ENCODE peak calls at places on chromosomes 12 and 14, in seven cellular contexts. K is GM23338, F is GM23248, C is SK-N-SH, B is PC-3, J is MM.1S, W is PC-9. Y is an unnamed sample. For H3F3A and H4K20me1, the result is how much of the 10 kb centered on the place peaks cover.

GRCh38 chr14:65704850-65705249 is 292.3 kb downstream of the FUT8 start:
- DNase-seq in B (no peak), F (peak), W (no peak), C (no peak), J (no peak), K (no peak), Y (no peak)

GRCh38 chr12:56935752-56936151 is 1.5 kb upstream of the SDR9C7 start:
- DNase-seq in C (no peak), B (no peak), K (no peak), W (no peak), J (no peak), F (no peak), Y (no peak)

GRCh38 chr12:25276199-25276937 is 25.6 kb upstream of the KRAS start:
- DNase-seq in W (peak), J (peak), K (no peak), F (peak), B (peak), C (peak), Y (no peak)

GRCh38 chr14:61872452-61872851 is 110.2 kb downstream of the SNAPC1 start:
- DNase-seq in C (no peak), W (no peak), K (no peak), F (no peak), B (no peak), J (no peak), Y (no peak)

GRCh38 chr14:90381011-90381790 is 15.6 kb upstream of the CALM1 start:
- DNase-seq in K (no peak), W (no peak), J (no peak), C (no peak), B (no peak), F (peak), Y (peak)

GRCh38 chr14:87121716-87122115 is 871.3 kb downstream of the GALC start:
- DNase-seq in J (no peak), K (peak), F (no peak), B (no peak), W (no peak), C (no peak), Y (no peak)

GRCh38 chr14:76550534-76550933 is 174.6 kb downstream of the ESRRB start:
- DNase-seq in C (no peak), F (peak), K (no peak), J (no peak), W (no peak), B (peak), Y (no peak)

GRCh38 chr12:91004872-91005271 is at the start of gene EPYC:
- DNase-seq in J (no peak), B (no peak), C (no peak), F (no peak), K (no peak), W (no peak), Y (no peak)

GRCh38 chr12:49689785-49690184 is 17.4 kb downstream of the FMNL3 start:
- DNase-seq in C (no peak), K (no peak), F (no peak), J (no peak), W (no peak), B (no peak), Y (peak)

GRCh38 chr12:45314770-45315169 is 98.9 kb downstream of the ANO6 start:
- DNase-seq in J (no peak), K (no peak), C (no peak), F (no peak), W (no peak), B (no peak), Y (no peak)

GRCh38 chr12:46472893-46473633 is 100.5 kb upstream of the SLC38A2 start:
- DNase-seq in F (no peak), B (peak), K (no peak), J (no peak), W (peak), C (peak), Y (no peak)

GRCh38 chr14:72063761-72064282 is 131.6 kb downstream of the RGS6 start:
- DNase-seq in F (no peak), J (no peak), K (no peak), B (no peak), C (no peak), W (no peak), Y (no peak)

GRCh38 chr14:32259368-32260013 is 56.4 kb upstream of the RNU6-8 start:
- DNase-seq in W (peak), C (peak), K (peak), F (peak), J (peak), B (peak), Y (peak)

GRCh38 chr12:131089526-131090253 is 136.0 kb downstream of the ADGRD1 start:
- DNase-seq in W (peak), B (no peak), K (no peak), J (no peak), F (no peak), C (no peak), Y (no peak)

GRCh38 chr12:114848661-114849060 is 164.7 kb upstream of the TBX3 start:
- DNase-seq in W (no peak), C (no peak), K (no peak), F (peak), B (no peak), J (no peak), Y (no peak)

GRCh38 chr14:102605026-102605425 is 12.6 kb downstream of the RCOR1 start:
- DNase-seq in K (no peak), B (peak), W (peak), J (no peak), F (peak), C (no peak), Y (no peak)

GRCh38 chr14:102606296-102606695 is 13.8 kb downstream of the RCOR1 start:
- DNase-seq in J (no peak), K (no peak), C (no peak), F (no peak), B (no peak), W (no peak), Y (no peak)

GRCh38 chr14:102604183-102604582 is 11.7 kb downstream of the RCOR1 start:
- DNase-seq in K (no peak), B (no peak), J (no peak), C (no peak), W (no peak), F (no peak), Y (no peak)

GRCh38 chr14:102610968-102611811 is 18.7 kb downstream of the RCOR1 start:
- DNase-seq in F (no peak), K (no peak), W (no peak), J (no peak), C (no peak), B (no peak), Y (no peak)

GRCh38 chr14:102608064-102608446 is 15.6 kb downstream of the RCOR1 start:
- DNase-seq in K (no peak), C (no peak), W (no peak), B (no peak), J (no peak), F (no peak), Y (no peak)
- H3F3A ChIP-seq in K (under half), C (under half), W (under half), B (under half), J (under half), F (under half), Y (under half)

DNA sequence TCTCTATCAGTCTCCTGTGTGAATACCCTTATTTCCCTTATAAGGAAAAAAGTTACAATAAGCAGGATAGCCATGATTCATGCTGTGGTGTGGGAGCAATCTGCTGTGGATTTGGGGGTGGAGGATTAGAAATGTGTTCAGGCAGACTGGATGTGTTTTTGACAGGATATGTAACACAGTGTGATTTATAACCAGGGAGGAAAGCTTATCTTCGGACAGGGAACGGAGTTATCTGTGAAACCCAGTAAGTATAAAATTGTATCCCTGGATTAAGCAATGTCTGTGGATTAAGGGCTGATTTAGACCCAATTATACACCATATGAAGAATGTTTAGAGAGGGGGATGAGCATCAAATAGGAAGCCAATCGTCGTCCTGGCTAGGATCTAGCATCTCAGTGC is 68.8 kb downstream of the DAD1 start:
- DNase-seq in K (no peak), B (no peak), J (no peak), W (no peak), C (no peak), F (peak), Y (no peak)
- H2AFZ ChIP-seq in K (peak), B (no peak), J (no peak), W (no peak), C (no peak), F (peak), Y (no peak)

GRCh38 chr12:53564941-53565340 is 57.7 kb upstream of the NPFF start:
- DNase-seq in F (no peak), J (no peak), W (no peak), C (no peak), K (no peak), B (no peak), Y (no peak)
- H4K20me1 ChIP-seq in F (under half), J (under half), W (under half), C (under half), K (under half), B (under half), Y (under half)

DNA sequence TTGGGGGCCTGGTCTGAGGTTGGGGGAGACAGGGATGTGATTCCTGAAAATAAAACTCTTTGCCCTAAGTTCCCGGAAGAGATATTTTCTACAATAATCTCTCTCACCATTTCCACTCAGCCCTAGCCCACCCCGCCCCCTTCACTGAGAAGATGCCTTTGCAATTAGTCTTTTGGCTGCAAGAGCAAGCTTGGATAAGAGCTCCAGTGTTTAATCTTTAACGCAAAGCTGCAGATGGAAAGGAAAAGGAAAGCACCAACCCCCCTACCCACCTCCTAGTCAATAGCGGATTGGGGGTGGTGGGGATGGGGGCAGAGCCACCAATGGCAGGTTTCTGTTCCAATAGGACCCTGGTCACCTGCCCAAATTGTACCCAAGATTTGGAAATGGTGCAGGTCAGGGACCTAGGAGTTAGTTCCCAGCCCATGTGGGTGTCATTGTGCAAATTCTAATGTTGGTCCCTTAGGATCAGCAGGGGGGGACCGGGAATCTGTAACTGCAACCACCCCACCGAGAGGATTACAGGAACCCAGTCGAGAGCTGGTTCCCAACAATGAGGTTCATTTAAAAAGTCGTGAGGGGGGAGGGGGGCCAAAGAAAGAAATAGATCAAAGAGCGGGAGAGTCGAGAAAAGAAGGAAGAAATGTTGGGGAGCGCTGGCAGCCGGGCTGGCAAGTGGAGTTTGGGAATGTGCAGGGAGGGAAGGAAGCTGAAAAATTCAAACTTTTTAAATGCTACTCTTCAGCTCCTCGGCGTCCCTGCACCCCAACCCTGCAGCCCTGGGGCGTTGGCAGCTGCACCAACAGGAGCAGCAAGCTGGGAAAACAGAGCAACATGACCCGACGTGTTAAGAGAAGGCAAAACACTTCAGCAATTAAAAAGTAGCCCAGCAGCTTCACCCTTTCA is 1.5 kb downstream of the ZFP36L1 start:
- DNase-seq in W (no peak), J (no peak), F (peak), C (no peak), B (peak), K (peak), Y (peak)
- H3F3A ChIP-seq in W (half or more), J (under half), F (half or more), C (under half), B (under half), K (under half), Y (half or more)

GRCh38 chr12:28096649-28097048 is 93.6 kb upstream of the CCDC91 start:
- DNase-seq in W (no peak), K (no peak), J (no peak), C (no peak), B (no peak), F (no peak), Y (no peak)
- H2AFZ ChIP-seq in W (no peak), K (no peak), J (no peak), C (no peak), B (no peak), F (no peak), Y (no peak)

DNA sequence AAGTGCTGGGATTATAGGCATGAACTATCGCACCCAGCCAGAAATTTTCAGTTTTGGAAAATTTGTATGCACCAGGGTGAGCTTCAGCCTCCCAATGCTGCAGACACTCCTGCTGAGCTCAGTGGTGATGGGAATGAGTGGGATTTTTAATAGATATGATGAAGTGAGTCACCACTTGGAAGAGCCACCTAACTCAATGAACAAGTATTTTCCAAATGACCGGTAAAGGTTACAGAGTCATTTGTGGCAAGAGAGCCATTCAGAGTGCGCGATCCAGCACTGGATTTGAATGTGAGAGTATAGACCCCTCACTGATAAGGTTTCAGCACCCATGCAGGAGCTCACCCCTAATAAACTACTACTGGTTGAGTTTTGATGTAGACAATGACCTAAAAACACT is 100.7 kb downstream of the PPP2R5C start:
- DNase-seq in W (no peak), C (no peak), K (no peak), F (peak), J (no peak), B (peak), Y (no peak)
- H4K20me1 ChIP-seq in W (under half), C (under half), K (under half), F (under half), J (under half), B (under half), Y (under half)

DNA sequence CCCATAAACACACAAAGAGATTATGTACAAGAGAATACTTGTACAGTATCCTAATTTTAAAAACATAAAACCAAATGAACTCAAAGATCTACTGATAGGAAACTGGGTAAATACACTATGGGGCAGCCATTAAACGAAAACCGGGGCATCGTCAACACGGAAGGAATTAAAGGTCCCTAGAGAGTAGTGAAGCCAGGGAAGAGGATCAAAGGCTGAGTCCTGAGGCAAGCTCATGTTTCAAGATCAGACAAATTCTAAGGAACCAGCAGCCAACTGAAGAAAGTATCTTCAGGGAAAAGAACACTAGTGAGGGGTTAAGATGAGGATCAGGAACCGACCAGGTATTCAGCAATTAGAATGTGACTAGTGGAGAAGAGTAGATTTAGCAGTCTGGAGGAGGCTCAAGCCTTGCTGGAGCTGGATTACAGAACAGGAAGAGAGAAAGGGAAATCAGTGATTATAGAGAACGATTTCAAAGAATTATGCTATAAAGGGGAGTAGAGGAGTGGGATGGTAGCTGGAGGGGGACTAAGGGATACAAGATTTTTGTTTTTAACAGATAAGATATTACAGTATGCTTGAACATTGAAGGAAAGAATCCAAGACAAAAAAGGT is 23.7 kb downstream of the SEL1L start:
- DNase-seq in C (no peak), F (peak), J (no peak), W (no peak), K (peak), B (no peak), Y (no peak)
- H3F3A ChIP-seq in C (under half), F (under half), J (under half), W (under half), K (under half), B (under half), Y (under half)